ENCODE peak calls at places on chromosome 12, in eight cellular contexts. M, Y, P, B, S, T, C and I are unnamed samples. For H3K4me1, the result is how much of the 10 kb centered on the place peaks cover.

GRCh38 chr12:111488271-111488670 is 82.5 kb downstream of the SH2B3 start:
- DNase-seq in S (no peak), M (no peak), B (no peak), Y (no peak), T (peak), P (no peak), C (no peak), I (no peak)

GRCh38 chr12:57810450-57810849 is 8.1 kb downstream of the AVIL start:
- DNase-seq in P (no peak), M (no peak), S (no peak), Y (no peak), T (no peak), C (peak), B (no peak), I (peak)

GRCh38 chr12:130936566-130936965 is 17.1 kb upstream of the ADGRD1 start:
- DNase-seq in B (no peak), C (no peak), T (no peak), Y (no peak), M (no peak), S (no peak), P (no peak), I (no peak)

GRCh38 chr12:27899151-27899661 is 73.3 kb downstream of the PTHLH start:
- DNase-seq in S (no peak), T (no peak), P (no peak), C (no peak), Y (peak), M (no peak), B (peak), I (peak)

GRCh38 chr12:29733060-29733459 is 50.7 kb downstream of the TMTC1 start:
- DNase-seq in Y (no peak), T (no peak), C (no peak), S (no peak), M (no peak), P (no peak), B (no peak), I (no peak)

GRCh38 chr12:114476159-114476558 is 70.2 kb upstream of the TBX5 start:
- DNase-seq in P (no peak), Y (peak), T (no peak), C (no peak), M (no peak), S (no peak), B (no peak), I (no peak)

GRCh38 chr12:2559931-2560715 is 234.6 kb upstream of the FKBP4 start:
- DNase-seq in Y (no peak), S (no peak), B (no peak), C (no peak), T (no peak), P (no peak), M (peak), I (no peak)

GRCh38 chr12:52378091-52378490 is 7.4 kb downstream of the KRT84 start:
- DNase-seq in Y (no peak), S (no peak), B (no peak), T (no peak), M (peak), C (no peak), P (no peak), I (no peak)

GRCh38 chr12:126607867-126608266 is 1542.6 kb downstream of the AACS start:
- DNase-seq in T (no peak), Y (no peak), S (no peak), C (no peak), M (no peak), B (no peak), P (no peak), I (no peak)

GRCh38 chr12:18969512-18969911 is 160.0 kb upstream of the PLEKHA5 start:
- DNase-seq in S (no peak), B (no peak), Y (no peak), T (no peak), M (no peak), P (no peak), C (no peak), I (no peak)

GRCh38 chr12:88144037-88144436 is 1.9 kb downstream of the TMTC3 start:
- DNase-seq in Y (peak), B (no peak), M (no peak), C (no peak), S (no peak), T (no peak), P (no peak), I (no peak)

GRCh38 chr12:88141774-88142609 is at the start of the genes CEP290 and TMTC3:
- DNase-seq in Y (peak), P (peak), B (peak), C (peak), T (peak), S (peak), M (peak), I (peak)

GRCh38 chr12:88144546-88145468 is 2.7 kb downstream of the TMTC3 start:
- DNase-seq in C (no peak), P (no peak), S (no peak), Y (peak), T (no peak), B (no peak), M (no peak), I (no peak)

GRCh38 chr12:88142610-88142991 is 494 bp downstream of the TMTC3 start:
- DNase-seq in Y (peak), S (peak), B (no peak), M (peak), P (peak), T (no peak), C (peak), I (no peak)

DNA sequence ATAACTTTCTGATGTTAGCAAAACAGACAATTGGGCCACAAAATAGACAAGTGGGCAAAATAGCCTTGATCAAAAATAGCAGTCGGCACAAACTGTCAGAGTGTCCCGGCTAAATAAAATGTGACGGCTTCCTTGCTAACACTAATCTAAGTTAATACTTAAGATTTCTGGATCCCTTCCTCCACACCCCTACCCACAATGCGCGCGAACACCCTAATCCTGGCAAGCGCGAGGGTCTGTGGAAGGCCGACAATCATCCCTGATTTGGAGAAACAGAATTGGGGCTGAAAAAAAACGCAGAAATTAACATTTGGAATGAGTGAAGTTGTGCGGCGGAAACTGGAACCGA is 489 bp downstream of the CEP290 start:
- DNase-seq in T (no peak), S (no peak), B (no peak), Y (no peak), P (no peak), C (no peak), M (no peak), I (no peak)
- H3K4me1 ChIP-seq in T (under half), S (under half), B (under half), Y (under half), P (under half), C (half or more), M (under half), I (under half)

GRCh38 chr12:46432325-46432724 is 59.8 kb upstream of the SLC38A2 start:
- DNase-seq in Y (no peak), T (no peak), S (no peak), C (no peak), P (no peak), B (peak), M (no peak), I (no peak)
- H3K4me3 ChIP-seq in Y (no peak), T (no peak), S (no peak), C (no peak), P (no peak), B (no peak), M (no peak), I (no peak)

GRCh38 chr12:104573-105081 is 38.1 kb downstream of the IQSEC3 start:
- DNase-seq in P (no peak), Y (no peak), S (no peak), B (no peak), M (peak), T (no peak), C (no peak), I (no peak)
- H3K4me1 ChIP-seq in P (under half), Y (under half), S (under half), B (under half), M (under half), T (under half), C (under half), I (under half)

GRCh38 chr12:23533295-23533694 is 416.2 kb downstream of the SOX5 start:
- DNase-seq in C (no peak), T (no peak), Y (no peak), S (no peak), B (no peak), M (no peak), P (no peak), I (no peak)

GRCh38 chr12:23533699-23534098 is 415.8 kb downstream of the SOX5 start:
- DNase-seq in M (no peak), Y (no peak), C (no peak), P (no peak), B (no peak), S (no peak), T (no peak), I (no peak)

GRCh38 chr12:23534196-23534595 is 415.3 kb downstream of the SOX5 start:
- DNase-seq in Y (no peak), B (no peak), P (no peak), T (no peak), C (peak), S (no peak), M (no peak), I (no peak)

GRCh38 chr12:23535441-23535840 is 414.0 kb downstream of the SOX5 start:
- DNase-seq in C (no peak), T (no peak), P (no peak), Y (no peak), B (no peak), S (no peak), M (no peak), I (no peak)

DNA sequence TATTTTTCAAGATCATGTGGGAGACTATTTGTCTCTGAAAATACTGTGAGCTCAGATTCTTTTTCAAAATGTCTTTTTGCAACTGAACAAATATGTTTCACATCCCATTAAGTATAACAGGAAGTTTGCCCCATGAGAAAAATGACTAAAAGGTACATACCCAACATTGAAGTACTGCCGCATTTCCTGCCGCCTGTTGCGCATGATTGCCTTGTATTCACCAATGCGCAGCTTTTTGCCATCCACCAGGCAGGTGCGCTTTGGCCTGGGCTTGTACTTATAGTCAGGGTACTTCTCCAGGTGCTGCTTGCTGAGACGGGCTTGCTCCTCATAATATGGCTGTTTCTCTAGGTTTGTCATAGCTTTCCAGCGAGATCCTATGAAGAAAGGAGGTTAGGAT is 413.2 kb downstream of the SOX5 start:
- DNase-seq in Y (no peak), M (no peak), B (no peak), T (no peak), P (no peak), S (no peak), C (peak), I (no peak)
- H3K4me3 ChIP-seq in Y (no peak), M (no peak), B (no peak), T (no peak), P (no peak), S (no peak), C (no peak), I (no peak)

GRCh38 chr12:13210543-13211190 is 14.1 kb downstream of the EMP1 start:
- DNase-seq in Y (no peak), S (no peak), M (no peak), T (no peak), P (no peak), C (no peak), B (no peak), I (no peak)
- H3K4me1 ChIP-seq in Y (under half), S (under half), M (under half), T (under half), P (under half), C (under half), B (under half), I (half or more)